ENCODE peak calls at places on chromosomes 1 and 21, in four cellular contexts. F is activated CD8-positive, alpha-beta memory T cell treated with anti-CD3 and anti-CD28 coated beads for 24 hours; B is T-cell; Q is activated naive CD8-positive, alpha-beta T cell treated with anti-CD3 and anti-CD28 coated beads for 36 hours. S is an unnamed sample.

GRCh38 chr1:181676269-181676668 is 193.0 kb downstream of the CACNA1E start:
- DNase-seq in F (no peak), B (no peak), Q (no peak), S (no peak)

GRCh38 chr21:36122977-36123376 is 11.9 kb upstream of the CBR3 start:
- DNase-seq in B (no peak), F (no peak), Q (no peak), S (no peak)

GRCh38 chr1:94332952-94333351 is 85.2 kb upstream of the ABCD3 start:
- DNase-seq in B (no peak), Q (no peak), F (no peak), S (no peak)

GRCh38 chr1:26856604-26857469 is 6.1 kb upstream of the SFN start:
- DNase-seq in F (no peak), Q (no peak), B (no peak), S (no peak)

GRCh38 chr1:170530972-170531757 is 801 bp upstream of the GORAB start:
- DNase-seq in F (peak), B (no peak), Q (no peak), S (peak)

GRCh38 chr1:247409869-247410544 is 6.0 kb upstream of the NLRP3 start:
- DNase-seq in B (no peak), Q (peak), F (peak), S (peak)

GRCh38 chr21:44741921-44742320 is 30.5 kb upstream of the TSPEAR start:
- DNase-seq in B (no peak), F (no peak), Q (no peak), S (no peak)

GRCh38 chr1:113391643-113392271 is 1.4 kb downstream of the MAGI3 start:
- DNase-seq in Q (no peak), F (peak), B (no peak), S (peak)

GRCh38 chr1:66282885-66283284 is 251.1 kb upstream of the SGIP1 start:
- DNase-seq in F (no peak), B (no peak), Q (no peak), S (no peak)

GRCh38 chr21:34642211-34643075 is 26.4 kb upstream of the CLIC6 start:
- DNase-seq in F (no peak), Q (no peak), B (no peak), S (no peak)

GRCh38 chr1:163472267-163472666 is 150.5 kb downstream of the NUF2 start:
- DNase-seq in F (no peak), B (no peak), Q (no peak), S (no peak)

GRCh38 chr1:65658122-65658521 is 134.6 kb upstream of the PDE4B start:
- DNase-seq in Q (no peak), B (no peak), F (no peak), S (no peak)

GRCh38 chr1:61270761-61271411 is 188.5 kb downstream of the NFIA start:
- DNase-seq in B (no peak), F (no peak), Q (no peak), S (no peak)

GRCh38 chr1:159821171-159821867 is 5.4 kb upstream of the SLAMF8 start:
- DNase-seq in Q (no peak), F (peak), B (no peak), S (no peak)

GRCh38 chr1:226062558-226063361 is at the start of gene H3-3A:
- DNase-seq in Q (peak), F (peak), B (peak), S (peak)

GRCh38 chr1:181135815-181136737 is 47.6 kb downstream of the IER5 start:
- DNase-seq in F (no peak), B (no peak), Q (no peak), S (no peak)

GRCh38 chr1:44114098-44114497 is 4.5 kb upstream of the KLF17 start:
- DNase-seq in F (no peak), B (no peak), Q (no peak), S (no peak)

GRCh38 chr1:181936768-181937581 is 124.5 kb downstream of the ZNF648 start:
- DNase-seq in Q (peak), F (peak), B (peak), S (peak)

GRCh38 chr1:214259353-214259982 is 21.5 kb upstream of the SMYD2 start:
- DNase-seq in Q (no peak), B (no peak), F (no peak), S (no peak)

GRCh38 chr1:7485086-7485780 is 285.9 kb upstream of the VAMP3 start:
- DNase-seq in Q (no peak), B (no peak), F (no peak), S (no peak)

GRCh38 chr1:63322944-63323865 is 838 bp downstream of the FOXD3 start:
- DNase-seq in B (peak), Q (no peak), F (peak), S (peak)

GRCh38 chr1:47031585-47031984 is 8.1 kb downstream of the CYP4X1 start:
- DNase-seq in B (no peak), F (no peak), Q (no peak), S (no peak)

GRCh38 chr1:218315638-218316037 is 29.5 kb upstream of the TGFB2 start:
- DNase-seq in B (no peak), F (no peak), Q (no peak), S (no peak)

GRCh38 chr1:111192643-111193519 is 7.6 kb downstream of the DENND2D start:
- DNase-seq in B (no peak), F (no peak), Q (no peak), S (peak)

GRCh38 chr1:149844096-149844495 is 55.3 kb upstream of the BOLA1 start:
- DNase-seq in F (no peak), Q (no peak), B (no peak), S (peak)